ENCODE peak calls at places on chromosome 14, in five cellular contexts. One of them, this sample, is unnamed.

GRCh38 chr14:24634158-24634557 is at the start of gene GZMB:
- DNase-seq in mammary epithelial cell: peak
- DNase-seq in lower leg skin: no peak
- DNase-seq in GM12865: peak
- DNase-seq in psoas muscle: no peak
- DNase-seq in this sample: peak

GRCh38 chr14:39773387-39773786 is 341.2 kb upstream of the FBXO33 start:
- DNase-seq in mammary epithelial cell: no peak
- DNase-seq in lower leg skin: no peak
- DNase-seq in GM12865: no peak
- DNase-seq in psoas muscle: no peak
- DNase-seq in this sample: no peak

GRCh38 chr14:90017371-90017770 is 44.4 kb upstream of the KCNK13 start:
- DNase-seq in mammary epithelial cell: no peak
- DNase-seq in lower leg skin: no peak
- DNase-seq in GM12865: no peak
- DNase-seq in psoas muscle: no peak
- DNase-seq in this sample: no peak

GRCh38 chr14:30035361-30035760 is 107.7 kb upstream of the PRKD1 start:
- DNase-seq in mammary epithelial cell: no peak
- DNase-seq in lower leg skin: no peak
- DNase-seq in GM12865: no peak
- DNase-seq in psoas muscle: no peak
- DNase-seq in this sample: no peak

GRCh38 chr14:105207460-105207901 is 26.4 kb upstream of the NUDT14 start:
- DNase-seq in mammary epithelial cell: no peak
- DNase-seq in lower leg skin: no peak
- DNase-seq in GM12865: no peak
- DNase-seq in psoas muscle: no peak
- DNase-seq in this sample: no peak

GRCh38 chr14:95174184-95174804 is 17.0 kb upstream of the DICER1 start:
- DNase-seq in mammary epithelial cell: no peak
- DNase-seq in lower leg skin: no peak
- DNase-seq in GM12865: no peak
- DNase-seq in psoas muscle: no peak
- DNase-seq in this sample: no peak

GRCh38 chr14:32469388-32470160 is 140.5 kb downstream of the AKAP6 start:
- DNase-seq in mammary epithelial cell: peak
- DNase-seq in lower leg skin: no peak
- DNase-seq in GM12865: peak
- DNase-seq in psoas muscle: no peak
- DNase-seq in this sample: peak

GRCh38 chr14:51004352-51004800 is 60.1 kb upstream of the PYGL start:
- DNase-seq in mammary epithelial cell: no peak
- DNase-seq in lower leg skin: no peak
- DNase-seq in GM12865: no peak
- DNase-seq in psoas muscle: peak
- DNase-seq in this sample: no peak

GRCh38 chr14:24136684-24137528 is 912 bp downstream of the PSME1 start:
- DNase-seq in mammary epithelial cell: no peak
- DNase-seq in lower leg skin: peak
- DNase-seq in GM12865: peak
- DNase-seq in psoas muscle: no peak
- DNase-seq in this sample: no peak

GRCh38 chr14:35704793-35705493 is 104.2 kb downstream of the RALGAPA1 start:
- DNase-seq in mammary epithelial cell: no peak
- DNase-seq in lower leg skin: no peak
- DNase-seq in GM12865: no peak
- DNase-seq in psoas muscle: no peak
- DNase-seq in this sample: no peak

GRCh38 chr14:28294834-28295440 is 471.6 kb upstream of the FOXG1 start:
- DNase-seq in mammary epithelial cell: peak
- DNase-seq in lower leg skin: no peak
- DNase-seq in GM12865: no peak
- DNase-seq in psoas muscle: no peak
- DNase-seq in this sample: peak

GRCh38 chr14:31990959-31991541 is 86.1 kb upstream of the ARHGAP5 start:
- DNase-seq in mammary epithelial cell: peak
- DNase-seq in lower leg skin: no peak
- DNase-seq in GM12865: no peak
- DNase-seq in psoas muscle: no peak
- DNase-seq in this sample: no peak

GRCh38 chr14:54322668-54323380 is 74.0 kb upstream of the CDKN3 start:
- DNase-seq in mammary epithelial cell: no peak
- DNase-seq in lower leg skin: no peak
- DNase-seq in GM12865: no peak
- DNase-seq in psoas muscle: no peak
- DNase-seq in this sample: no peak

GRCh38 chr14:66649515-66649914 is 141.6 kb downstream of the GPHN start:
- DNase-seq in mammary epithelial cell: no peak
- DNase-seq in lower leg skin: no peak
- DNase-seq in GM12865: peak
- DNase-seq in psoas muscle: no peak
- DNase-seq in this sample: peak

GRCh38 chr14:88518592-88519512 is 36.0 kb downstream of the PTPN21 start:
- DNase-seq in mammary epithelial cell: peak
- DNase-seq in lower leg skin: no peak
- DNase-seq in GM12865: no peak
- DNase-seq in psoas muscle: no peak
- DNase-seq in this sample: peak

GRCh38 chr14:64763801-64764511 is 59.7 kb downstream of the PLEKHG3 start:
- DNase-seq in mammary epithelial cell: no peak
- DNase-seq in lower leg skin: no peak
- DNase-seq in GM12865: no peak
- DNase-seq in psoas muscle: no peak
- DNase-seq in this sample: peak

GRCh38 chr14:64761441-64762043 is 57.3 kb downstream of the PLEKHG3 start:
- DNase-seq in mammary epithelial cell: no peak
- DNase-seq in lower leg skin: no peak
- DNase-seq in GM12865: no peak
- DNase-seq in psoas muscle: peak
- DNase-seq in this sample: no peak

GRCh38 chr14:64760916-64761315 is 56.7 kb downstream of the PLEKHG3 start:
- DNase-seq in mammary epithelial cell: no peak
- DNase-seq in lower leg skin: no peak
- DNase-seq in GM12865: no peak
- DNase-seq in psoas muscle: no peak
- DNase-seq in this sample: no peak

GRCh38 chr14:64763089-64763782 is 59.0 kb downstream of the PLEKHG3 start:
- DNase-seq in mammary epithelial cell: no peak
- DNase-seq in lower leg skin: no peak
- DNase-seq in GM12865: no peak
- DNase-seq in psoas muscle: no peak
- DNase-seq in this sample: no peak

DNA sequence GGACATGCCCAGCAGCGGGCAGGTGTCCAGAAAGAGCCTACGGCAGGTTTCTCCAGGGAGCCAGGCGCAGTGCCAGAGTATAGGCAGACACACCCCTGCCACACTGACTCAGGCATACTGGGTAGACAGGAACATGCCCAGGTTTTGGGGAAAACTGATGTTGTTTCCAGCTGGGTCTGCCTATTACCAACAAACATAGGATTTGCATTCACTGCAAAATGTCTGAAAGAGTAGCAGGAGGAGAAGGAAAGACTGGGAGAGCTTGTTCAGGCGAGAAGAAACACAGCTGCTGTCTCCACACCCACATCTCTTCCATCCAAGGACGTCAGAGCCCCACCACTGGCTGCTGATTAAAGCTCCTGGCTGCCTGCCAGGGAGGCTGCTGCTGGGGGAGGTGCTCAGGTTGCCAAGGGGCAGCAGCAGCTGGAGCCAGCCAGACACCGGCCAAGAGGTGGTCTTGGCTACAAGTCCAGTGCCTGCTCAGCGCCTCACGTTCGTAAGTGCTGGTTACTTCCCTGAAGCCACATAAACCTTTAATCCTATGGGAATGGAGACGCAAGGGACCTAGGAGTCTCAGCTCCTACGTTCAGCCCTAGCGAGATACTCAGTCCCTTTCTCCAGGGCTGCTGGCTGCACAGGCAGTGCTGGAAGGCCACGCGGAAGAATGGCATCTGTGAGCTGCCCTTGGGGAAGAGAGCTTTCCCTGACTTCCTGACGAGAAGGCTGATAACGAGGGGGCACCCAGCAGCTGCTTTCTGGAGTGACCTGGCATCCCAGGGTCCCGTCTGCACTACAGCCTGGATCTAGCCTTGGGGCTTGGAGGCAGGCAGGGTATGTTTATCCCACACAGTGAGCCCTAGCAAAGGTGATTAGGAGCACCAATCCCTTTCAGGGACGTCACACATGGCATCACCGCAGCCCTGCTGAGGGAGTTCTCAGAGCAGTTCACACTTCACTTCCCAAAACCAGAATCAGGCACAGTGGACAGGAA is 58.1 kb downstream of the PLEKHG3 start:
- DNase-seq in mammary epithelial cell: peak
- DNase-seq in lower leg skin: no peak
- DNase-seq in GM12865: no peak
- DNase-seq in psoas muscle: peak
- DNase-seq in this sample: peak
- TF ChIP-seq CTCF in mammary epithelial cell: no peak
- TF ChIP-seq CTCF in lower leg skin: no peak
- TF ChIP-seq CTCF in GM12865: no peak
- TF ChIP-seq CTCF in psoas muscle: no peak
- TF ChIP-seq CTCF in this sample: no peak

GRCh38 chr14:101840649-101841365 is 79.3 kb downstream of the PPP2R5C start:
- DNase-seq in mammary epithelial cell: no peak
- DNase-seq in lower leg skin: no peak
- DNase-seq in GM12865: no peak
- DNase-seq in psoas muscle: no peak
- DNase-seq in this sample: peak

GRCh38 chr14:101839236-101839635 is 77.7 kb downstream of the PPP2R5C start:
- DNase-seq in mammary epithelial cell: no peak
- DNase-seq in lower leg skin: no peak
- DNase-seq in GM12865: peak
- DNase-seq in psoas muscle: no peak
- DNase-seq in this sample: no peak

GRCh38 chr14:101839661-101840060 is 78.2 kb downstream of the PPP2R5C start:
- DNase-seq in mammary epithelial cell: no peak
- DNase-seq in lower leg skin: no peak
- DNase-seq in GM12865: no peak
- DNase-seq in psoas muscle: no peak
- DNase-seq in this sample: no peak

GRCh38 chr14:101836131-101836530 is 74.6 kb downstream of the PPP2R5C start:
- DNase-seq in mammary epithelial cell: no peak
- DNase-seq in lower leg skin: no peak
- DNase-seq in GM12865: no peak
- DNase-seq in psoas muscle: no peak
- DNase-seq in this sample: no peak

GRCh38 chr14:101838476-101838875 is 77.0 kb downstream of the PPP2R5C start:
- DNase-seq in mammary epithelial cell: no peak
- DNase-seq in lower leg skin: no peak
- DNase-seq in GM12865: no peak
- DNase-seq in psoas muscle: no peak
- DNase-seq in this sample: no peak
- H3K4me3 ChIP-seq in mammary epithelial cell: no peak
- H3K4me3 ChIP-seq in lower leg skin: no peak
- H3K4me3 ChIP-seq in GM12865: peak
- H3K4me3 ChIP-seq in psoas muscle: no peak
- H3K4me3 ChIP-seq in this sample: no peak

DNA sequence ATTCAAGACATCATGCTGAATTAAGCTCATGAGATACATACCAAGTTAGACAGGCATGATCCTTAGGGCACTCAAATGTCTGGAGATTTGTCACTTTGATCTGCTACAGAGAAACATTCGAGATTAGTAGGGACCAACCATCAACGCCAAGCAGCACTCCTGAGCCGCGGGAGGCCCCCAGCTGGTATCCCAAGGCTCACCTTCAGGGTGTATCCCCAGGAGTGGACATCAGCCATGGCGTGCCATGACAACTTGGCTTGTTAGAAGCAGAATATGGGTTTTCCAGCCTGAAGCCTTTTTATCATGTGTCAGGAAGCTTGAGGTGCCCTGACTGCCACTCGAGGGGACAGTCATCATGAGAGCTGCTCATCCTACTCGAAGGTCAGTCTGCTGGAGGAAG is 39.1 kb upstream of the GPHB5 start:
- DNase-seq in mammary epithelial cell: no peak
- DNase-seq in lower leg skin: peak
- DNase-seq in GM12865: no peak
- DNase-seq in psoas muscle: no peak
- DNase-seq in this sample: no peak
- TF ChIP-seq CTCF in mammary epithelial cell: no peak
- TF ChIP-seq CTCF in lower leg skin: no peak
- TF ChIP-seq CTCF in GM12865: no peak
- TF ChIP-seq CTCF in psoas muscle: no peak
- TF ChIP-seq CTCF in this sample: no peak

DNA sequence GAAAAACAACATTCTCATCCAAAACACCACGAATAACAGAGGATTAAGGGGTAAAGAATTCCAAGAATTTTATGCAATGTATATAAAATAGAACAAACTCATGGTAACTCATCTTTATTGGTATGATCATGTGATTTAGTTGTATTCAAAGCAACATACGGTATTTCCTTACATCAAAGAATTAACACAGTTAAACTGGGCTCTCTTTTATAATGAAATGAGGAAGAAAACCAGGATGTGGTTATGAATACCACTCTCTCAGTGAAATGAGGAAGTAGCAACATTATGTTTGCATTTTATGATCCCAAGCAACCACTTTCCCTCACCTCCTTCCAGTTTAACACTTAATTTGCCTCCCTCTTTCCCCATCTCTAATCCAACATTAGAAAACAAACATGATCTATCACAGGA is 22.9 kb downstream of the SPTLC2 start:
- DNase-seq in mammary epithelial cell: no peak
- DNase-seq in lower leg skin: no peak
- DNase-seq in GM12865: peak
- DNase-seq in psoas muscle: no peak
- DNase-seq in this sample: peak
- H3K4me3 ChIP-seq in mammary epithelial cell: no peak
- H3K4me3 ChIP-seq in lower leg skin: no peak
- H3K4me3 ChIP-seq in GM12865: no peak
- H3K4me3 ChIP-seq in psoas muscle: no peak
- H3K4me3 ChIP-seq in this sample: no peak

This sample was measured in epithelial cell of esophagus.